ENCODE peak calls at places on chromosomes 3 and 15, in nine cellular contexts. One of them, this sample, is unnamed.

GRCh38 chr3:157533298-157533870 is 30.2 kb upstream of the VEPH1 start:
- DNase-seq in neural progenitor cell: no peak
- DNase-seq in IMR-90: peak
- DNase-seq in breast epithelium: no peak
- DNase-seq in kidney: no peak
- DNase-seq in heart right ventricle: no peak
- DNase-seq in astrocyte: peak
- DNase-seq in CD8-positive, alpha-beta T cell: no peak
- DNase-seq in Panc1: no peak
- DNase-seq in this sample: peak

GRCh38 chr15:31472636-31473383 is 146.2 kb downstream of the KLF13 start:
- DNase-seq in breast epithelium: no peak
- DNase-seq in heart right ventricle: peak
- DNase-seq in kidney: no peak
- DNase-seq in astrocyte: peak
- DNase-seq in IMR-90: peak
- DNase-seq in Panc1: no peak
- DNase-seq in neural progenitor cell: no peak
- DNase-seq in CD8-positive, alpha-beta T cell: peak
- DNase-seq in this sample: no peak

GRCh38 chr15:96183020-96183926 is 147.2 kb upstream of the NR2F2 start:
- DNase-seq in CD8-positive, alpha-beta T cell: no peak
- DNase-seq in astrocyte: no peak
- DNase-seq in heart right ventricle: no peak
- DNase-seq in IMR-90: no peak
- DNase-seq in Panc1: no peak
- DNase-seq in breast epithelium: no peak
- DNase-seq in neural progenitor cell: peak
- DNase-seq in kidney: no peak
- DNase-seq in this sample: no peak

GRCh38 chr3:136919799-136920580 is 37.8 kb upstream of the IL20RB start:
- DNase-seq in heart right ventricle: no peak
- DNase-seq in astrocyte: peak
- DNase-seq in kidney: no peak
- DNase-seq in breast epithelium: no peak
- DNase-seq in Panc1: no peak
- DNase-seq in neural progenitor cell: no peak
- DNase-seq in CD8-positive, alpha-beta T cell: no peak
- DNase-seq in IMR-90: no peak
- DNase-seq in this sample: no peak

GRCh38 chr3:37526511-37526910 is 335.2 kb upstream of the CTDSPL start:
- DNase-seq in heart right ventricle: peak
- DNase-seq in astrocyte: peak
- DNase-seq in breast epithelium: no peak
- DNase-seq in CD8-positive, alpha-beta T cell: no peak
- DNase-seq in Panc1: no peak
- DNase-seq in IMR-90: peak
- DNase-seq in kidney: no peak
- DNase-seq in neural progenitor cell: no peak
- DNase-seq in this sample: peak

GRCh38 chr3:180275176-180275575 is 238.4 kb upstream of the PEX5L start:
- DNase-seq in heart right ventricle: no peak
- DNase-seq in IMR-90: no peak
- DNase-seq in neural progenitor cell: no peak
- DNase-seq in breast epithelium: no peak
- DNase-seq in CD8-positive, alpha-beta T cell: no peak
- DNase-seq in kidney: no peak
- DNase-seq in Panc1: no peak
- DNase-seq in astrocyte: no peak
- DNase-seq in this sample: no peak

GRCh38 chr15:34119291-34119690 is 17.4 kb downstream of the PGBD4 start:
- DNase-seq in astrocyte: peak
- DNase-seq in Panc1: no peak
- DNase-seq in heart right ventricle: no peak
- DNase-seq in breast epithelium: no peak
- DNase-seq in CD8-positive, alpha-beta T cell: no peak
- DNase-seq in IMR-90: no peak
- DNase-seq in neural progenitor cell: no peak
- DNase-seq in kidney: no peak
- DNase-seq in this sample: no peak

GRCh38 chr15:100733088-100733487 is 130.7 kb downstream of the ASB7 start:
- DNase-seq in neural progenitor cell: no peak
- DNase-seq in CD8-positive, alpha-beta T cell: no peak
- DNase-seq in astrocyte: peak
- DNase-seq in heart right ventricle: no peak
- DNase-seq in IMR-90: peak
- DNase-seq in kidney: no peak
- DNase-seq in breast epithelium: peak
- DNase-seq in Panc1: no peak
- DNase-seq in this sample: no peak

GRCh38 chr15:69609776-69610175 is 157.2 kb downstream of the RPLP1 start:
- DNase-seq in CD8-positive, alpha-beta T cell: no peak
- DNase-seq in Panc1: no peak
- DNase-seq in breast epithelium: no peak
- DNase-seq in neural progenitor cell: no peak
- DNase-seq in IMR-90: no peak
- DNase-seq in heart right ventricle: no peak
- DNase-seq in astrocyte: no peak
- DNase-seq in kidney: no peak
- DNase-seq in this sample: no peak

GRCh38 chr3:84194032-84194431 is 764.8 kb upstream of the CADM2 start:
- DNase-seq in breast epithelium: no peak
- DNase-seq in heart right ventricle: no peak
- DNase-seq in astrocyte: no peak
- DNase-seq in IMR-90: no peak
- DNase-seq in kidney: no peak
- DNase-seq in Panc1: no peak
- DNase-seq in CD8-positive, alpha-beta T cell: no peak
- DNase-seq in neural progenitor cell: no peak
- DNase-seq in this sample: no peak

GRCh38 chr3:160553829-160554228 is 11.5 kb downstream of the KPNA4 start:
- DNase-seq in breast epithelium: no peak
- DNase-seq in Panc1: no peak
- DNase-seq in IMR-90: no peak
- DNase-seq in neural progenitor cell: no peak
- DNase-seq in heart right ventricle: no peak
- DNase-seq in astrocyte: no peak
- DNase-seq in kidney: no peak
- DNase-seq in CD8-positive, alpha-beta T cell: no peak
- DNase-seq in this sample: no peak

GRCh38 chr15:65221708-65222107 is 10.4 kb upstream of the CILP start:
- DNase-seq in kidney: no peak
- DNase-seq in IMR-90: no peak
- DNase-seq in heart right ventricle: no peak
- DNase-seq in CD8-positive, alpha-beta T cell: no peak
- DNase-seq in astrocyte: no peak
- DNase-seq in neural progenitor cell: no peak
- DNase-seq in breast epithelium: no peak
- DNase-seq in Panc1: no peak
- DNase-seq in this sample: no peak
- TF ChIP-seq CTCF in kidney: no peak
- TF ChIP-seq CTCF in IMR-90: no peak
- TF ChIP-seq CTCF in heart right ventricle: no peak
- TF ChIP-seq CTCF in CD8-positive, alpha-beta T cell: no peak
- TF ChIP-seq CTCF in astrocyte: no peak
- TF ChIP-seq CTCF in neural progenitor cell: no peak
- TF ChIP-seq CTCF in breast epithelium: no peak
- TF ChIP-seq CTCF in Panc1: no peak
- TF ChIP-seq CTCF in this sample: no peak

GRCh38 chr3:196141052-196141865 is 59.4 kb upstream of the TFRC start:
- DNase-seq in astrocyte: no peak
- DNase-seq in kidney: peak
- DNase-seq in neural progenitor cell: no peak
- DNase-seq in Panc1: no peak
- DNase-seq in IMR-90: no peak
- DNase-seq in breast epithelium: no peak
- DNase-seq in CD8-positive, alpha-beta T cell: no peak
- DNase-seq in heart right ventricle: no peak
- DNase-seq in this sample: no peak

GRCh38 chr3:196143708-196144382 is 62.0 kb upstream of the TFRC start:
- DNase-seq in heart right ventricle: no peak
- DNase-seq in CD8-positive, alpha-beta T cell: no peak
- DNase-seq in kidney: no peak
- DNase-seq in neural progenitor cell: no peak
- DNase-seq in IMR-90: no peak
- DNase-seq in Panc1: no peak
- DNase-seq in breast epithelium: no peak
- DNase-seq in astrocyte: no peak
- DNase-seq in this sample: no peak

GRCh38 chr3:196141866-196142673 is 60.2 kb upstream of the TFRC start:
- DNase-seq in CD8-positive, alpha-beta T cell: no peak
- DNase-seq in Panc1: no peak
- DNase-seq in heart right ventricle: no peak
- DNase-seq in neural progenitor cell: no peak
- DNase-seq in breast epithelium: peak
- DNase-seq in astrocyte: no peak
- DNase-seq in IMR-90: no peak
- DNase-seq in kidney: peak
- DNase-seq in this sample: no peak

GRCh38 chr3:196144383-196145105 is 62.7 kb upstream of the TFRC start:
- DNase-seq in Panc1: no peak
- DNase-seq in astrocyte: peak
- DNase-seq in neural progenitor cell: no peak
- DNase-seq in kidney: no peak
- DNase-seq in CD8-positive, alpha-beta T cell: no peak
- DNase-seq in heart right ventricle: no peak
- DNase-seq in breast epithelium: no peak
- DNase-seq in IMR-90: peak
- DNase-seq in this sample: peak

DNA sequence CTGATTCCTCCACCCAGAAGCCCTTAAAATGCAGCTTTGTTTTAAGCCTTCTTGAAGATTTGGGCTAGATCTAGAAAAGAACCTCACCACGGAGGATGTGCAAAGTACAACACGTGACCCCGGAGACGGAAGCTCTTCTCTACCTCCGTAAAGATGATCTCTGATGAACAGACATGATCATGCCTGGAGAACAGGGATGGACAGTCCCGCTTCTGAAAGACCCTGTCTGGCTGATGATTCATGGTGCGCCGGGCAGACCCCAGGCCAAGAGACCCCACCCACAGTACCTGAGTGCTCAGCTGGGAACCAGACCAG is 60.7 kb upstream of the TFRC start:
- DNase-seq in heart right ventricle: no peak
- DNase-seq in kidney: no peak
- DNase-seq in astrocyte: no peak
- DNase-seq in breast epithelium: no peak
- DNase-seq in IMR-90: no peak
- DNase-seq in neural progenitor cell: no peak
- DNase-seq in CD8-positive, alpha-beta T cell: no peak
- DNase-seq in Panc1: no peak
- DNase-seq in this sample: no peak
- H3K4me3 ChIP-seq in heart right ventricle: no peak
- H3K4me3 ChIP-seq in kidney: peak
- H3K4me3 ChIP-seq in astrocyte: no peak
- H3K4me3 ChIP-seq in breast epithelium: peak
- H3K4me3 ChIP-seq in IMR-90: no peak
- H3K4me3 ChIP-seq in neural progenitor cell: no peak
- H3K4me3 ChIP-seq in CD8-positive, alpha-beta T cell: no peak
- H3K4me3 ChIP-seq in Panc1: no peak
- H3K4me3 ChIP-seq in this sample: no peak

GRCh38 chr3:76552653-76553052 is 487.2 kb upstream of the ROBO2 start:
- DNase-seq in kidney: no peak
- DNase-seq in IMR-90: peak
- DNase-seq in neural progenitor cell: no peak
- DNase-seq in breast epithelium: no peak
- DNase-seq in heart right ventricle: no peak
- DNase-seq in Panc1: no peak
- DNase-seq in astrocyte: no peak
- DNase-seq in CD8-positive, alpha-beta T cell: no peak
- DNase-seq in this sample: no peak
- H3K27ac ChIP-seq in kidney: no peak
- H3K27ac ChIP-seq in IMR-90: no peak
- H3K27ac ChIP-seq in neural progenitor cell: no peak
- H3K27ac ChIP-seq in breast epithelium: no peak
- H3K27ac ChIP-seq in heart right ventricle: no peak
- H3K27ac ChIP-seq in Panc1: no peak
- H3K27ac ChIP-seq in astrocyte: no peak
- H3K27ac ChIP-seq in CD8-positive, alpha-beta T cell: no peak
- H3K27ac ChIP-seq in this sample: no peak

GRCh38 chr3:189195302-189195701 is 23.5 kb downstream of the TPRG1 start:
- DNase-seq in heart right ventricle: no peak
- DNase-seq in neural progenitor cell: peak
- DNase-seq in Panc1: no peak
- DNase-seq in astrocyte: peak
- DNase-seq in IMR-90: no peak
- DNase-seq in kidney: no peak
- DNase-seq in CD8-positive, alpha-beta T cell: no peak
- DNase-seq in breast epithelium: no peak
- DNase-seq in this sample: no peak
- TF ChIP-seq CTCF in heart right ventricle: no peak
- TF ChIP-seq CTCF in neural progenitor cell: peak
- TF ChIP-seq CTCF in Panc1: no peak
- TF ChIP-seq CTCF in astrocyte: no peak
- TF ChIP-seq CTCF in IMR-90: no peak
- TF ChIP-seq CTCF in kidney: no peak
- TF ChIP-seq CTCF in CD8-positive, alpha-beta T cell: no peak
- TF ChIP-seq CTCF in breast epithelium: no peak
- TF ChIP-seq CTCF in this sample: peak

DNA sequence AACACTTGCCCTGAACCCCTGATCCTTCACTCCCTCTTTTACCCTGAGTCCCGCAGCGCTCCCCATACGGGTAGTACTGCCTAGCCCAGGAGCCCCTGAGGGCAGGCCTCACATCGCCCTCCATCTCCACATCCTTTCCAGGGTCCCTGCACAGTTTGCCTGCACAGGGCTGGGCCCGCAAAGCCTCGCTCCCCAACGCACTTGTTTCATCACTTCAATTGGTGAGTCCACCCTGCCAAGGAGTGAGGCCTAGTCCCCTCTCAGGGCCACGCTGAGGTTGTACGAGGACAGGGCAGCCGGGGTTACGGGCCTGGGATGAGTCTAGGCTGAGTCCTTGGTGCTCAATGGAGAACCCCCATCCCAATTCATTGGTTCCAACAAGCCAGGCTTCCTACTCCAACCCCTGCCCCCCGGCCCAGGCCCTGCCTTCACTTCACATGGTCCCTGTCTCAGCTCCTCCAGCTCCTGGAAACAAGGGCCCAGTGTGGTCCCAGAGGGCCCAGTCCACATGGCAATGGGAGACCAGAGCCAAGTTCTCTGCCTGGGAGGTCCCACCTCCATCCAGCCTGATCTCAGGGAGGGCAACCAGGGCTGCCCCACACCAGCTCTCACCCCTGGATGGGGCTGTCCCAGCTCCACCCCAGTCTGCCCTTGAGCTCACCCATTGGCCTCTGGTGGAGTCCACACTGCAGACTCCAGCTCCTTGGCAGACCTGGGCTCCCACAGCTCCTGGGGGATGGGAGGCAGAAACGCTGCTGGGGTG is 12.4 kb upstream of the CLK3 start:
- DNase-seq in astrocyte: no peak
- DNase-seq in heart right ventricle: no peak
- DNase-seq in IMR-90: no peak
- DNase-seq in Panc1: no peak
- DNase-seq in neural progenitor cell: no peak
- DNase-seq in CD8-positive, alpha-beta T cell: no peak
- DNase-seq in breast epithelium: no peak
- DNase-seq in kidney: no peak
- DNase-seq in this sample: no peak
- H3K4me3 ChIP-seq in astrocyte: no peak
- H3K4me3 ChIP-seq in heart right ventricle: no peak
- H3K4me3 ChIP-seq in IMR-90: no peak
- H3K4me3 ChIP-seq in Panc1: no peak
- H3K4me3 ChIP-seq in neural progenitor cell: no peak
- H3K4me3 ChIP-seq in CD8-positive, alpha-beta T cell: no peak
- H3K4me3 ChIP-seq in breast epithelium: no peak
- H3K4me3 ChIP-seq in kidney: no peak
- H3K4me3 ChIP-seq in this sample: no peak

This sample was measured in AG04450.